ENCODE peak calls at places on chromosomes 13 and 19, in nine cellular contexts. C, Y, P, U, X, L, J, W and R are unnamed samples.

GRCh38 chr13:109652536-109652935 is 133.8 kb downstream of the IRS2 start:
- DNase-seq in C (no peak), Y (no peak), P (no peak), U (no peak), X (no peak), L (no peak), J (no peak), W (no peak), R (no peak)

GRCh38 chr19:38386968-38387549 is 775 bp downstream of the GGN start:
- DNase-seq in C (peak), Y (no peak), P (no peak), U (no peak), X (no peak), L (no peak), J (peak), W (no peak), R (peak)

GRCh38 chr13:110726726-110727125 is 13.2 kb downstream of the ING1 start:
- DNase-seq in C (no peak), Y (no peak), P (no peak), U (no peak), X (peak), L (no peak), J (no peak), W (no peak), R (no peak)

GRCh38 chr13:98150836-98151489 is 8.1 kb downstream of the FARP1 start:
- DNase-seq in C (no peak), Y (no peak), P (no peak), U (no peak), X (no peak), L (no peak), J (no peak), W (no peak), R (no peak)

GRCh38 chr19:21519488-21519887 is 14.1 kb downstream of the ZNF429 start:
- DNase-seq in C (no peak), Y (no peak), P (no peak), U (no peak), X (no peak), L (no peak), J (no peak), W (no peak), R (no peak)

GRCh38 chr13:30882996-30883766 is 22.9 kb upstream of the MEDAG start:
- DNase-seq in C (no peak), Y (no peak), P (no peak), U (no peak), X (no peak), L (no peak), J (no peak), W (no peak), R (no peak)

GRCh38 chr19:6263306-6264076 is 16.3 kb downstream of the MLLT1 start:
- DNase-seq in C (no peak), Y (no peak), P (no peak), U (no peak), X (no peak), L (no peak), J (peak), W (no peak), R (no peak)

GRCh38 chr13:110070511-110071120 is 236.3 kb downstream of the COL4A1 start:
- DNase-seq in C (no peak), Y (no peak), P (no peak), U (no peak), X (no peak), L (no peak), J (no peak), W (no peak), R (no peak)

GRCh38 chr19:46859637-46860124 is 1.1 kb upstream of the ARHGAP35 start:
- DNase-seq in C (peak), Y (peak), P (peak), U (peak), X (peak), L (peak), J (peak), W (no peak), R (peak)

GRCh38 chr13:73767747-73768315 is 366.4 kb downstream of the KLF12 start:
- DNase-seq in C (peak), Y (no peak), P (no peak), U (no peak), X (no peak), L (peak), J (no peak), W (no peak), R (no peak)

GRCh38 chr13:76980075-76980718 is 11.7 kb upstream of the CLN5 start:
- DNase-seq in C (peak), Y (peak), P (peak), U (peak), X (peak), L (peak), J (peak), W (no peak), R (peak)

GRCh38 chr13:85896516-85897450 is 97.6 kb upstream of the SLITRK6 start:
- DNase-seq in C (no peak), Y (no peak), P (no peak), U (no peak), X (no peak), L (no peak), J (no peak), W (no peak), R (no peak)

GRCh38 chr13:23960566-23961156 is 63.4 kb upstream of the C1QTNF9B start:
- DNase-seq in C (peak), Y (no peak), P (no peak), U (no peak), X (no peak), L (peak), J (no peak), W (no peak), R (no peak)

GRCh38 chr13:70107498-70108271 is at the start of gene ATXN8OS:
- DNase-seq in C (no peak), Y (no peak), P (no peak), U (no peak), X (no peak), L (no peak), J (no peak), W (no peak), R (no peak)

GRCh38 chr13:98199480-98199879 is 22.4 kb upstream of the RNF113B start:
- DNase-seq in C (no peak), Y (no peak), P (no peak), U (no peak), X (no peak), L (peak), J (no peak), W (no peak), R (no peak)

GRCh38 chr13:50401721-50402510 is 386.7 kb downstream of the KCNRG start:
- DNase-seq in C (no peak), Y (no peak), P (no peak), U (no peak), X (no peak), L (no peak), J (no peak), W (no peak), R (no peak)

GRCh38 chr19:17090501-17091074 is 15.0 kb downstream of the MYO9B start:
- DNase-seq in C (no peak), Y (no peak), P (no peak), U (no peak), X (no peak), L (no peak), J (no peak), W (no peak), R (no peak)

GRCh38 chr19:1747285-1748114 is 5.8 kb upstream of the ONECUT3 start:
- DNase-seq in C (peak), Y (no peak), P (peak), U (no peak), X (no peak), L (peak), J (no peak), W (no peak), R (no peak)

GRCh38 chr19:39264306-39265290 is 3.6 kb upstream of the IFNL2 start:
- DNase-seq in C (no peak), Y (no peak), P (no peak), U (no peak), X (no peak), L (no peak), J (no peak), W (no peak), R (peak)

GRCh38 chr13:19959141-19959830 is 759 bp downstream of the ZMYM2 start:
- DNase-seq in C (peak), Y (peak), P (peak), U (peak), X (peak), L (peak), J (peak), W (no peak), R (peak)

GRCh38 chr13:51252954-51253531 is 30.8 kb downstream of the FAM124A start:
- DNase-seq in C (no peak), Y (no peak), P (no peak), U (no peak), X (no peak), L (no peak), J (no peak), W (peak), R (no peak)

GRCh38 chr13:97340399-97340798 is 93.6 kb upstream of the RAP2A start:
- DNase-seq in C (peak), Y (no peak), P (no peak), U (no peak), X (no peak), L (no peak), J (no peak), W (no peak), R (no peak)

GRCh38 chr13:110006304-110006703 is 219.9 kb upstream of the IRS2 start:
- DNase-seq in C (no peak), Y (no peak), P (no peak), U (no peak), X (no peak), L (no peak), J (no peak), W (no peak), R (peak)

GRCh38 chr13:33281951-33282595 is 3.5 kb downstream of the STARD13 start:
- DNase-seq in C (no peak), Y (no peak), P (no peak), U (no peak), X (no peak), L (no peak), J (no peak), W (no peak), R (no peak)

GRCh38 chr19:5112681-5113080 is 143.8 kb downstream of the KDM4B start:
- DNase-seq in C (no peak), Y (no peak), P (no peak), U (no peak), X (no peak), L (no peak), J (no peak), W (no peak), R (no peak)

GRCh38 chr13:52345631-52346251 is 60.2 kb downstream of the THSD1 start:
- DNase-seq in C (no peak), Y (no peak), P (no peak), U (no peak), X (no peak), L (no peak), J (no peak), W (no peak), R (no peak)
- TF ChIP-seq CTCF in C (no peak), Y (no peak), P (no peak), U (no peak), X (no peak), L (no peak), J (no peak), W (no peak), R (no peak)

GRCh38 chr19:12913871-12914690 is 5.0 kb downstream of the SYCE2 start:
- DNase-seq in C (no peak), Y (no peak), P (no peak), U (peak), X (peak), L (peak), J (no peak), W (no peak), R (no peak)
- TF ChIP-seq POLR2A in C (no peak), Y (no peak), P (no peak), U (no peak), X (no peak), L (no peak), J (no peak), W (peak), R (no peak)

DNA sequence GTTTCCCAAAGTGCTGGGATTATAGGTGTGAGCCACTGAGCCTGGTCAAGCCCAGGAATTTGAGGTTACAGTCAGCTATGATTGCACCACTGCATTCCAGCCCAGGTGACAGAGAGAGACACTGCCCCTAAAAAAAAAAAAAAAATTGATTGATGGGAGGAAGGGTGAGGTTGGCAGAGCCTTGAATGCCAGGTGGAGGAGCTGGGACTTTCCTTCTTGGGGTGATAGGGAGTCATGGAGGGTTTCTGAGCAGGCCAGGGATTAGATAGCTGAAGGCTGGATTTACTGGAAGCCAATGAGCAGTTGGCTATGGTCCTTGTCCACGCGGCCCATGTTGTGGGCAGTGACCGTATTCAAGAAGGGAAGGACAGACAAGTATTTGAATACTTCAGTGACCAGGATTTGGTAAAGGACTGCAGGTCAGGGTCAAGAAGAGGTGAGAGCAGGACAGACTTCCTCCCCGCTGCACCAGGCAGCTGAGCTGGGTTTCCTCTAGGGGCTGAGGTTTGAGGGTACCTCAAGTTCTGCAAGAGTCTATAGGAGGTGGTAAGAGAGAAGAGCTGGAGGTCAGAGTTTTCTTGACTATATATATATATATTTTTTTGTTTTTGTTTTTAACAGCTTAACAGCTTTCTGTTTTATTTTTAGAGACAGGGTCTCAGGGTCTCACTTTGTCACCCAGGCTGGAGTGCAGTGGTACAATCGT is 6.9 kb upstream of the ICAM4 start:
- DNase-seq in C (no peak), Y (no peak), P (no peak), U (no peak), X (no peak), L (no peak), J (no peak), W (no peak), R (no peak)
- TF ChIP-seq EP300 in C (no peak), Y (no peak), P (no peak), U (no peak), X (no peak), L (no peak), J (no peak), W (no peak), R (no peak)

DNA sequence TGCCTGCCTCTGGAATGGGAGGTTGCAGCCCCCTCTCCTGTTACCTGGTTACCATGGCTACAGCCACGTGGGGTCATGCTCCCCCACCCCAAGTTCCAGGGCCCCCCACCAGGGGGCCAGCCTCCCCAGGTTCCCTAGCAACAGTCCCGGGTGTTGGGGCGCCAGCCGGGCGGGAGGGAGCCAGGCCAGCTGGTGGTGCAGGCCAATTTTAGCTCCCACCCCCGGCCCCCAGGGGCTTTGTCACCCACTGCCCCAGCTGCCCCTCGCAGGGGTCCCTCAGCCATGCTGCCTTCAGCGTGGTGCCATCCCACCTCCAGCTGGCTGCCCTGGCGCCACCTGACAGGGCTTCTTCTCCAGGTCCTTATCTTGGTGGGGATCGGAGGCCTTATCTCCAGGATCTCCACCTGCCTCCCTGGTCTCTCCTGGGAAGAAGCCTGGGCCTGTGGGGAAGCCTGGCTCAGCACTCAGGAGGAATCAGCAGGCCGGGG is 3.0 kb downstream of the MARK4 start:
- DNase-seq in C (peak), Y (no peak), P (no peak), U (no peak), X (no peak), L (no peak), J (no peak), W (no peak), R (no peak)
- TF ChIP-seq CTCF in C (peak), Y (no peak), P (no peak), U (no peak), X (no peak), L (no peak), J (no peak), W (peak), R (peak)

DNA sequence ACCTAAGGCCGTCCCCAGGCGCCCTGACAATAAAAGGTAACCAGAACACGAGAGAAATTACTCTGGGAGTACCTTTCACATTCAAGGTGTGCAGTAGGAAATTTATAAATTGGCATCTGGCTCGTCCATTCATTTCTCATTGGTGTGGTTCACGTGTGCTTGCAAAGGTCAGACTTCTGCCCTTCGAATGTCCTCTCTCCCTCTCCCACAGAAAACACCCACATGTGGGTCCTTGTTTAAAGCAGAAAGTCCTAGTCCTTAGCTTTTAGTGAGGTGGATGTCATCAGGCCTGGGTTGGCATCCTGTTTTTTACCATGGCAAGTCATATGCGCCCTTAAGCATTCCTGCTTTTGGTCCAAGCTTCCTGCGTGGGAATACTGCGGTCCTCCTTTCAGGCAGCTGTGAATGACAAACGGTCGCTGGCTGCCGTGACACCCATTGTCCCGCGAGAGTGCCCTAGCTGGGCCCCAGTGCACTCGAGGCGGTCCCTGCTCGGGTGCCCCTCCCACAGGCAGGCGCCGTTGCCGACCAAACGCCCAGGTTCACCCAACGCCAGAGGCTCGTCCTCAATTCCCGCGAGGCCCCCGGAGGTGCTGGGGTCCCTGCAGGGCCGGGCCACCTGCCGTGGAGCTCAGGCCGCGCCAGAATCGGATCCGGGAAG is at the start of gene NUDT19:
- DNase-seq in C (peak), Y (peak), P (peak), U (peak), X (peak), L (peak), J (peak), W (peak), R (peak)
- TF ChIP-seq POLR2A in C (peak), Y (peak), P (no peak), U (peak), X (peak), L (peak), J (peak), W (peak), R (no peak)

GRCh38 chr13:48852911-48853310 is 122.8 kb upstream of the FNDC3A start:
- DNase-seq in C (no peak), Y (no peak), P (no peak), U (no peak), X (no peak), L (no peak), J (no peak), W (no peak), R (no peak)

GRCh38 chr13:48857576-48857975 is 118.1 kb upstream of the FNDC3A start:
- DNase-seq in C (no peak), Y (no peak), P (no peak), U (no peak), X (no peak), L (no peak), J (no peak), W (no peak), R (no peak)

GRCh38 chr13:48849515-48849914 is 126.2 kb upstream of the FNDC3A start:
- DNase-seq in C (no peak), Y (no peak), P (no peak), U (no peak), X (no peak), L (no peak), J (no peak), W (no peak), R (no peak)

GRCh38 chr13:48851707-48852106 is 124.0 kb upstream of the FNDC3A start:
- DNase-seq in C (no peak), Y (no peak), P (no peak), U (no peak), X (no peak), L (no peak), J (no peak), W (no peak), R (no peak)

DNA sequence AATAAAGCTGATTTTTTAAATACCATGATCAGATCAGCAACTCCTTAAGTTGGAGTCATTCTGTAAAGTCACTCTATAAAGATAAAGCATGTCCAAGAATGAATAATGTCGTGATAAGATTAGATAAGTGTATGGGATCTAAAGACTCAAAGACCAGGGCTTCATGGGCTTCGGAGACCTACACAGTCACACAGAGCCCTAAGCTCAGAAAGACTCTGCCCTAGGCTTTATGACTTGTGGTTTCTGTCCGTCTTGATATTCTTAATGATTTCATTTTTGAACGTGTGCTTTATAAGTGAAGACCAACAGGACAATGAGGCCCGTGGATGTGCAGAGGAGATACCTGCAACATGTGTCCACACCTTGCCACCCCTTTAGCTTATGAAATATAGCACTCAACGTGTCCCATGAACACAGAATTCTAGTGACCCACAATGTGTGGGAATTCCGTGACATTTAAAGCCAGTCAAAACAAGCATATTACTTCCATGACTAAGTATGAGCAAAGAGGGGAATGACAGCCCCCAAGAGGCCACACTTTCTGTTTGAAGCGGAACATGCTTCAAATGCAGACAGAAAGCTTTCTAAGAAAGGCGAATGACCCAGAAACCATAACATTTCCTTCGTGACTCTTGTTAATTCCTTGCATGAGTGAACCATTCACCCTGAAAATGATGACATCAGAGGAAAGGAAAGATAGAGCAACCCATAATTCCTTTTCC is 122.2 kb upstream of the FNDC3A start:
- DNase-seq in C (no peak), Y (no peak), P (no peak), U (no peak), X (no peak), L (no peak), J (no peak), W (no peak), R (no peak)
- TF ChIP-seq EP300 in C (no peak), Y (no peak), P (no peak), U (no peak), X (no peak), L (no peak), J (no peak), W (no peak), R (no peak)

DNA sequence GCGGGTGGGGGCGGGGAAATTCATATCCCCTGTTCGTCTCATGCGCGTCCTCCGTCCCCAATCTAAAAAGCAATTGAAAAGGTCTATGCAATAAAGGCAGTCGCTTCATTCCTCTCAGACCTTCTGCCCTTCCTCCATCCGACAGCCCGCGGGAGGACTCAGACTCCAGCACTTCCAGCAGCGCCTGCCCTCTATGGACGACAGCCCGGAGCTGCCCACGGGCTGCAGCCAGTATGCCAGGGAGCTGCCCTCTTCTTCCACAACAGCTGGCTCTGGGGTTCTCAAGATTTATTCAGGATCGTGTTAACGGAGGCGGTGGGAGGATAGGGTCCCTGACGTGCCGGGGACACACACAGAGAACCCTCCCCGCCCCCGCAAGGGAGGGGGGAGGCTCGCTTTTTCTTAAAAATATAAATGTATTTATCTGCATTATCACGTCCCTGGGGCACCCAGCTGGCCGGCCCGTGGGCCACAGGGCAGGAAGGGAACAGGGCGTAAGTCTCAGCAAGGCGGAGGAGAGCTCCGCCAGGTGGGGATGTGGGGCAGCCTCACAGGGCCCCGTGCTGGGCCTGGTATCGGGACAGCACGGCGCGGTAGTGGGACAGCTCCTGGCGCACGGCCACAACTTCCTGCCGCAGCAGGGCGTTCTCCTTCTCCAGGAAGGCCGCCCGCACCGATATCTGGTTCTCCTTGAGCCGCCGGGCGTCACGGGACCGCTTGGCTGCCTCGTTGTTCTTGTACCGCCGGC is 6.7 kb downstream of the DBP start:
- DNase-seq in C (no peak), Y (no peak), P (peak), U (peak), X (peak), L (no peak), J (peak), W (no peak), R (peak)
- TF ChIP-seq CTCF in C (no peak), Y (no peak), P (peak), U (no peak), X (peak), L (no peak), J (no peak), W (no peak), R (no peak)